ENCODE peak calls at places on chromosome 19, in five cellular contexts. A is NB4, Z is astrocyte, R is heart right ventricle, U is stomach. V is an unnamed sample.

GRCh38 chr19:18326772-18327171 is 3.9 kb upstream of the LSM4 start:
- DNase-seq in A (no peak), Z (no peak), R (no peak), U (no peak), V (no peak)

GRCh38 chr19:4238831-4239230 is 8.0 kb upstream of the YJU2 start:
- DNase-seq in A (no peak), Z (no peak), R (no peak), U (no peak), V (no peak)

GRCh38 chr19:19053508-19054314 is 10.1 kb upstream of the SLC25A42 start:
- DNase-seq in A (peak), Z (no peak), R (peak), U (peak), V (no peak)

GRCh38 chr19:36528921-36529518 is 949 bp upstream of the ZNF260 start:
- DNase-seq in A (peak), Z (no peak), R (no peak), U (no peak), V (no peak)

GRCh38 chr19:29909545-29909944 is 32.5 kb upstream of the URI1 start:
- DNase-seq in A (no peak), Z (no peak), R (no peak), U (no peak), V (no peak)

GRCh38 chr19:51448011-51448744 is 10.1 kb downstream of the SIGLEC8 start:
- DNase-seq in A (peak), Z (no peak), R (no peak), U (no peak), V (no peak)

GRCh38 chr19:13339869-13340268 is 166.4 kb downstream of the CACNA1A start:
- DNase-seq in A (no peak), Z (no peak), R (no peak), U (no peak), V (no peak)

GRCh38 chr19:35381318-35381717 is 10.4 kb downstream of the GPR42 start:
- DNase-seq in A (no peak), Z (no peak), R (no peak), U (no peak), V (no peak)

GRCh38 chr19:52221831-52222375 is 32.1 kb downstream of the PPP2R1A start:
- DNase-seq in A (no peak), Z (no peak), R (no peak), U (no peak), V (no peak)

GRCh38 chr19:42216653-42217521 is 590 bp downstream of the DEDD2 start:
- DNase-seq in A (peak), Z (peak), R (peak), U (peak), V (peak)

GRCh38 chr19:42132851-42133528 is 744 bp upstream of the POU2F2 start:
- DNase-seq in A (peak), Z (no peak), R (peak), U (peak), V (no peak)

GRCh38 chr19:16235811-16236710 is 38.4 kb downstream of the AP1M1 start:
- DNase-seq in A (no peak), Z (no peak), R (no peak), U (no peak), V (peak)

GRCh38 chr19:47994209-47994802 is at the start of gene ELSPBP1:
- DNase-seq in A (no peak), Z (no peak), R (no peak), U (no peak), V (no peak)

GRCh38 chr19:38209671-38210457 is 14.2 kb downstream of the DPF1 start:
- DNase-seq in A (no peak), Z (no peak), R (peak), U (peak), V (no peak)

GRCh38 chr19:40232949-40233810 is 6.7 kb upstream of the CCNP start:
- DNase-seq in A (no peak), Z (no peak), R (no peak), U (no peak), V (no peak)

GRCh38 chr19:37007587-37008220 is 70.5 kb upstream of the ZNF420 start:
- DNase-seq in A (no peak), Z (peak), R (peak), U (peak), V (no peak)

GRCh38 chr19:19471682-19472081 is 43.7 kb downstream of the TSSK6 start:
- DNase-seq in A (no peak), Z (no peak), R (no peak), U (no peak), V (no peak)

GRCh38 chr19:4390862-4391693 is 9.3 kb downstream of the SH3GL1 start:
- DNase-seq in A (no peak), Z (no peak), R (no peak), U (no peak), V (no peak)

GRCh38 chr19:14515501-14516047 is 2.6 kb downstream of the DNAJB1 start:
- DNase-seq in A (no peak), Z (no peak), R (no peak), U (no peak), V (no peak)

GRCh38 chr19:34786236-34786635 is 13.2 kb upstream of the ZNF599 start:
- DNase-seq in A (no peak), Z (no peak), R (no peak), U (no peak), V (no peak)

GRCh38 chr19:39351537-39352037 is 9.4 kb downstream of the SAMD4B start:
- DNase-seq in A (no peak), Z (no peak), R (no peak), U (no peak), V (no peak)

GRCh38 chr19:11379857-11380350 is 4.2 kb downstream of the EPOR start:
- DNase-seq in A (no peak), Z (no peak), R (no peak), U (no peak), V (no peak)

GRCh38 chr19:11381535-11382369 is 2.4 kb downstream of the EPOR start:
- DNase-seq in A (peak), Z (peak), R (peak), U (peak), V (no peak)

GRCh38 chr19:11378319-11379189 is 4.1 kb downstream of the SWSAP1 start:
- DNase-seq in A (peak), Z (peak), R (peak), U (peak), V (peak)

GRCh38 chr19:11382898-11383705 is 1.0 kb downstream of the EPOR start:
- DNase-seq in A (peak), Z (no peak), R (peak), U (peak), V (peak)

GRCh38 chr19:11380653-11381534 is 3.2 kb downstream of the EPOR start:
- DNase-seq in A (peak), Z (peak), R (peak), U (peak), V (peak)
- TF ChIP-seq CTCF in A (peak), Z (peak), R (peak), U (peak), V (peak)

DNA sequence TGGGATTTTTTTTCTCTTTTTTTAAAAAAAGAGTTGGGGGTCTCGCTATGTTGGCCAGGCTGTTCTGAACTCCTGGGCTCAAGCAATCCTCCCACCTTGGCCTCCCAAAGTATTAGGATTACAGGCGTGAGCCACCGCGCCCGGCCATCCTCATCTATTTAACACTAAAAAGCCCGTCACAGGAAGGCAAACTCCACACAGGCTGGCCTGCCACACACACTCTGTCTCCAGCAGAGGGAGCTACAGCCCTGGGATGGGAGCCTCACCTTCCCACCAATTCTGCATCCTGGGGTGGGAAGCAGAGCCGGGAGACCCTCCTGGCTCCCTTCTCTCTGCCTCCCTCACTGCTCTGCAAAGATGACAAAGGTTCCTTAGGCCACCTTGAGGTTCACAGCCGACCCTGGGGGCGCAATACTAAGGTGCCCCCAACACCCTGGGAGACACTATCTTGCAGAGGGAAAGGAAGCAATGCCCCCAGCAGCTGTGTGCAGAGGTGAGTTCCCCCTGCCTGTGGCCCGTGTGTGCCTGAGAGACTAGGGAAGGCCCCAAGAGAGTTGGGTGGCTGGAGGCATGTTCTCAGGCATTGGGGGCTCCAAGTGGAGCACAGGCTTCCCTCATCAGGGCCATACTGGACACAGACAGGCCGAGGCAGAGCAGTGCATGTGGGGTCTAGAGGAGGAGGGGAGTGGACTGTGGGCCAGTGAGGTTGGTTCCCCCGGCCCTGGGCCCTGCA is 27.4 kb upstream of the TIMM44 start:
- DNase-seq in A (peak), Z (no peak), R (no peak), U (peak), V (no peak)
- TF ChIP-seq CTCF in A (peak), Z (peak), R (peak), U (no peak), V (peak)

DNA sequence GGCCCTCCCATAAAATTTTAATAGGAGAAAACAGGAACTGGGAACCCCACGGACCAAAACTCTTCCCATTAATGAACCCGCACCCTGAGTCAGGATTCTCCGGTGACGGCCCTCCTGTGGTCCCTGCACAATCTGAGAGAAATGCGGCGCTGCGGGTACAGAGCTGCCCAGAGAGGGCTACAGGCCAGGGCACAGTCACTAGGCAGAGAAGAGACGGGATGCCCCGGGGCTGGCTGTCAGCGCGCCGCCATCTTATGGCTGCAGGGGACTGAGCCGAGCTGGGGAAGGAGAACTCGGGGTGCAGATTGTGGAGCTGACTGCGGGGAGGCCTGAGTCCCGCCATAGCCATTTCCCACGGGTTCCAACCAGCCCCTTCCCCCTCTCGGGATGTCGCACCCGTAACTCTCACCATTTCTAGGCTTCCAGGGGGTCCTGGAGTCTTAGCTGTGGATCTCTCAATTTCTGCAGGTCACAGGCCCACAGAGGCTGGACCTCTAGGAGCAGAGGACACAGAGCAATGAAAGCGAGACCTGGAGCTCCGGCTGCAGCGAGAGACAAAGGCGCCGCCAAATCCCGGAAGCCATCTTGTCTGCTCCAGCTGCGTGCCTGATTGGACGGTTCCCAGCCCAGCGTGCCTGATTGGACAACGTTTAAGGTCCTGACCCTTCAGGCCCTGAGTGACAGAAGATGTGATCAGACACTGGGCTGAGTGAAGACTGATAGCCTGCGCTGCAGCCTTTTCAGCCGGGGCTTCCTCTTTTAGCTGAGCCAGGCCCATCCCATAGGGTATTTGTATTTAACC is at the start of gene ZNF675:
- DNase-seq in A (peak), Z (peak), R (peak), U (peak), V (peak)
- TF ChIP-seq CTCF in A (no peak), Z (no peak), R (no peak), U (no peak), V (no peak)

DNA sequence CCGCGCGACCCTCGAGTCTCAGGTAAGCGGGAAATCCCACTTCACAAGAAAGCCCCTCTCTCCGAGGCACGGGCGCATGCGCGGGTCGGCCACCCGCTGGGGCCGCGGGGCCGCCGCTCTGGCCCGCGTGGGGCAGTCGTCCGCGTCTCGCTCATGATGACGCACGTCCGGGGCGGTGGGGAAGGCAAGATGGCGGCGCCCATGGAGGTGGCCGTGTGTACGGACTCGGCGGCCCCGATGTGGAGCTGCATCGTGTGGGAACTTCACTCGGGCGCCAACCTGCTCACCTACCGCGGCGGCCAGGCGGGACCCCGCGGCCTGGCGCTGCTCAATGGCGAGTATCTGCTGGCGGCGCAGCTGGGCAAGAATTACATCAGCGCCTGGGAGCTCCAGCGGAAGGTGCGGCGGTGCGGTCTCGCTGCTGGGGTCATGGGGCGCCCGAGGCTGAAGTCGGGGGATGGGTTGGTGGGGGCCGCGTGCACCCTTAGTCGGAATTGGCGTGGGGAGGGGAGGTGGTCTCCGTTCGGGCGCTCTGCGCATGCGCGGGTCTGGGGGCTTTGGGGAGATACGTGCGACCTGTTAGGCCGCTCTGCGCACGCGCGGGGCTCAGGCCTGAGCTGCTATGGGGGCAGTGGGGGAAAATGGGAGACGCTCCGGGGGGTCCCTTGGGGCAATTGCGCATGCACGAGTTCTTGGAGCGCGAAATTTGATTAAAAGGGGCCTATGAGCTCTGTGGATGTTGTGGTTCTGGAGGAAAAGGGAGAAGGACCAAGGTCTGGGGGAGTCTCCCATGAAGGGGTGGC is at the start of gene WDR18:
- DNase-seq in A (peak), Z (peak), R (peak), U (peak), V (peak)
- TF ChIP-seq CTCF in A (no peak), Z (no peak), R (peak), U (no peak), V (no peak)

V was measured in coronary artery.